ENCODE peak calls at places on chromosomes 12 and 14, in eight cellular contexts. One of them, this sample, is unnamed.
A peak's percentile ranks its signal among the peaks of the same experiment; 100 is the strongest.

GRCh38 chr14:23327947-23328744 is 6.9 kb downstream of the PABPN1 start:
- DNase-seq in NCI-H2081: peak; percentile 68
- DNase-seq in ovary: no peak
- DNase-seq in kidney tubule cell: peak; percentile 71
- DNase-seq in ELR: peak; percentile 78
- DNase-seq in D341Med: peak; percentile 72
- DNase-seq in CD8-positive, alpha-beta T cell: peak; percentile 53
- DNase-seq in aorta: no peak
- DNase-seq in this sample: no peak

GRCh38 chr12:53845932-53846331 is 92.7 kb upstream of the HOXC13 start:
- DNase-seq in CD8-positive, alpha-beta T cell: no peak
- DNase-seq in ELR: no peak
- DNase-seq in D341Med: no peak
- DNase-seq in aorta: no peak
- DNase-seq in kidney tubule cell: no peak
- DNase-seq in NCI-H2081: no peak
- DNase-seq in ovary: no peak
- DNase-seq in this sample: no peak

GRCh38 chr12:62603811-62604098 is 137.1 kb downstream of the MON2 start:
- DNase-seq in D341Med: no peak
- DNase-seq in kidney tubule cell: no peak
- DNase-seq in aorta: no peak
- DNase-seq in NCI-H2081: no peak
- DNase-seq in ELR: no peak
- DNase-seq in CD8-positive, alpha-beta T cell: no peak
- DNase-seq in ovary: no peak
- DNase-seq in this sample: no peak

GRCh38 chr12:108525681-108526080 is 10.6 kb downstream of the FICD start:
- DNase-seq in CD8-positive, alpha-beta T cell: no peak
- DNase-seq in NCI-H2081: no peak
- DNase-seq in kidney tubule cell: peak; percentile 97
- DNase-seq in aorta: no peak
- DNase-seq in ELR: peak; percentile 92
- DNase-seq in ovary: no peak
- DNase-seq in D341Med: no peak
- DNase-seq in this sample: no peak

GRCh38 chr12:15629108-15629507 is 160.1 kb downstream of the EPS8 start:
- DNase-seq in kidney tubule cell: peak; percentile 91
- DNase-seq in NCI-H2081: no peak
- DNase-seq in CD8-positive, alpha-beta T cell: no peak
- DNase-seq in D341Med: no peak
- DNase-seq in aorta: peak; percentile 77
- DNase-seq in ELR: peak; percentile 97
- DNase-seq in ovary: peak; percentile 64
- DNase-seq in this sample: peak; percentile 47

GRCh38 chr12:23561536-23561935 is 387.9 kb downstream of the SOX5 start:
- DNase-seq in aorta: no peak
- DNase-seq in CD8-positive, alpha-beta T cell: no peak
- DNase-seq in kidney tubule cell: no peak
- DNase-seq in D341Med: peak; percentile 27
- DNase-seq in ELR: no peak
- DNase-seq in ovary: no peak
- DNase-seq in NCI-H2081: no peak
- DNase-seq in this sample: no peak

GRCh38 chr12:89080797-89081470 is 271.4 kb downstream of the DUSP6 start:
- DNase-seq in CD8-positive, alpha-beta T cell: no peak
- DNase-seq in ovary: no peak
- DNase-seq in D341Med: no peak
- DNase-seq in kidney tubule cell: no peak
- DNase-seq in ELR: peak; percentile 54
- DNase-seq in aorta: no peak
- DNase-seq in NCI-H2081: no peak
- DNase-seq in this sample: no peak

GRCh38 chr14:60981626-60982455 is 796 bp downstream of the SLC38A6 start:
- DNase-seq in NCI-H2081: no peak
- DNase-seq in ovary: no peak
- DNase-seq in CD8-positive, alpha-beta T cell: no peak
- DNase-seq in kidney tubule cell: peak; percentile 78
- DNase-seq in D341Med: peak; percentile 38
- DNase-seq in aorta: no peak
- DNase-seq in ELR: peak; percentile 87
- DNase-seq in this sample: no peak

GRCh38 chr12:29320295-29321090 is 60.5 kb downstream of the ERGIC2 start:
- DNase-seq in NCI-H2081: no peak
- DNase-seq in D341Med: no peak
- DNase-seq in CD8-positive, alpha-beta T cell: no peak
- DNase-seq in ELR: peak; percentile 89
- DNase-seq in ovary: no peak
- DNase-seq in kidney tubule cell: peak; percentile 92
- DNase-seq in aorta: no peak
- DNase-seq in this sample: no peak

GRCh38 chr12:116492703-116493324 is 66.4 kb upstream of the MAP1LC3B2 start:
- DNase-seq in NCI-H2081: no peak
- DNase-seq in D341Med: no peak
- DNase-seq in CD8-positive, alpha-beta T cell: no peak
- DNase-seq in ELR: peak; percentile 93
- DNase-seq in ovary: no peak
- DNase-seq in aorta: no peak
- DNase-seq in kidney tubule cell: peak; percentile 93
- DNase-seq in this sample: no peak

GRCh38 chr14:96889091-96889490 is 91.9 kb downstream of the VRK1 start:
- DNase-seq in ovary: no peak
- DNase-seq in NCI-H2081: no peak
- DNase-seq in ELR: no peak
- DNase-seq in D341Med: peak; percentile 44
- DNase-seq in kidney tubule cell: no peak
- DNase-seq in CD8-positive, alpha-beta T cell: no peak
- DNase-seq in aorta: no peak
- DNase-seq in this sample: no peak

GRCh38 chr14:72723741-72724530 is 170.0 kb downstream of the DPF3 start:
- DNase-seq in aorta: no peak
- DNase-seq in kidney tubule cell: no peak
- DNase-seq in ovary: no peak
- DNase-seq in D341Med: no peak
- DNase-seq in NCI-H2081: no peak
- DNase-seq in CD8-positive, alpha-beta T cell: no peak
- DNase-seq in ELR: no peak
- DNase-seq in this sample: no peak

GRCh38 chr14:70622111-70622712 is 19.5 kb upstream of the TTC9 start:
- DNase-seq in NCI-H2081: peak; percentile 57
- DNase-seq in ELR: peak; percentile 62
- DNase-seq in aorta: no peak
- DNase-seq in CD8-positive, alpha-beta T cell: peak; percentile 45
- DNase-seq in D341Med: peak; percentile 69
- DNase-seq in ovary: no peak
- DNase-seq in kidney tubule cell: peak; percentile 65
- DNase-seq in this sample: no peak

GRCh38 chr14:87449016-87449415 is 544.0 kb downstream of the GALC start:
- DNase-seq in CD8-positive, alpha-beta T cell: no peak
- DNase-seq in kidney tubule cell: no peak
- DNase-seq in aorta: no peak
- DNase-seq in D341Med: no peak
- DNase-seq in ovary: no peak
- DNase-seq in NCI-H2081: no peak
- DNase-seq in ELR: no peak
- DNase-seq in this sample: no peak

GRCh38 chr14:41605550-41606248 is 977 bp upstream of the LRFN5 start:
- DNase-seq in CD8-positive, alpha-beta T cell: no peak
- DNase-seq in D341Med: peak; percentile 18
- DNase-seq in aorta: peak; percentile 46
- DNase-seq in ELR: peak; percentile 15
- DNase-seq in NCI-H2081: no peak
- DNase-seq in ovary: peak; percentile 36
- DNase-seq in kidney tubule cell: no peak
- DNase-seq in this sample: no peak

GRCh38 chr14:76937181-76938091 is 91.1 kb downstream of the IRF2BPL start:
- DNase-seq in D341Med: peak; percentile 85
- DNase-seq in aorta: peak; percentile 82
- DNase-seq in ELR: peak; percentile 50
- DNase-seq in CD8-positive, alpha-beta T cell: no peak
- DNase-seq in ovary: peak; percentile 81
- DNase-seq in kidney tubule cell: peak; percentile 42
- DNase-seq in NCI-H2081: peak; percentile 37
- DNase-seq in this sample: peak; percentile 75

GRCh38 chr12:43812926-43813325 is 6.8 kb upstream of the TWF1 start:
- DNase-seq in kidney tubule cell: peak; percentile 65
- DNase-seq in CD8-positive, alpha-beta T cell: no peak
- DNase-seq in D341Med: no peak
- DNase-seq in aorta: no peak
- DNase-seq in ovary: no peak
- DNase-seq in NCI-H2081: no peak
- DNase-seq in ELR: peak; percentile 32
- DNase-seq in this sample: no peak

GRCh38 chr14:75273272-75274044 is 5.2 kb upstream of the FOS start:
- DNase-seq in kidney tubule cell: no peak
- DNase-seq in CD8-positive, alpha-beta T cell: no peak
- DNase-seq in NCI-H2081: no peak
- DNase-seq in ELR: peak; percentile 36
- DNase-seq in D341Med: no peak
- DNase-seq in aorta: no peak
- DNase-seq in ovary: no peak
- DNase-seq in this sample: no peak

GRCh38 chr12:26224657-26225056 is 29.3 kb downstream of the SSPN start:
- DNase-seq in ovary: no peak
- DNase-seq in D341Med: no peak
- DNase-seq in CD8-positive, alpha-beta T cell: no peak
- DNase-seq in kidney tubule cell: no peak
- DNase-seq in aorta: no peak
- DNase-seq in ELR: no peak
- DNase-seq in NCI-H2081: no peak
- DNase-seq in this sample: no peak